ENCODE peak calls at places on chromosomes 13 and 19, in seven cellular contexts. O, B, W, E, A, V and G are unnamed samples. For H3K36me3, the result is how much of the 10 kb centered on the place peaks cover.

GRCh38 chr19:10501971-10502523 is 1.1 kb downstream of the KEAP1 start:
- DNase-seq in A (peak), V (peak), E (peak), O (peak), B (peak), W (peak), G (peak)

GRCh38 chr19:29795461-29795860 is 16.3 kb upstream of the CCNE1 start:
- DNase-seq in B (no peak), V (no peak), A (no peak), W (no peak), O (no peak), E (peak), G (no peak)

GRCh38 chr19:43777163-43777700 is 3.5 kb downstream of the KCNN4 start:
- DNase-seq in V (no peak), E (no peak), W (no peak), A (no peak), B (no peak), O (peak), G (no peak)

GRCh38 chr19:19741184-19741583 is 8.3 kb upstream of the ZNF14 start:
- DNase-seq in A (no peak), W (no peak), E (no peak), O (peak), B (no peak), V (no peak), G (no peak)

GRCh38 chr19:34888091-34888490 is 38.6 kb upstream of the ZNF30 start:
- DNase-seq in W (no peak), A (no peak), E (no peak), O (no peak), B (no peak), V (no peak), G (no peak)

GRCh38 chr19:33403221-33403972 is 29.9 kb downstream of the CEBPG start:
- DNase-seq in A (no peak), V (no peak), E (peak), O (no peak), W (peak), B (no peak), G (peak)

GRCh38 chr19:14135985-14136508 is 342 bp downstream of the ASF1B start:
- DNase-seq in V (no peak), B (no peak), O (no peak), A (no peak), W (no peak), E (no peak), G (no peak)

GRCh38 chr19:1874554-1875185 is 10.6 kb downstream of the ABHD17A start:
- DNase-seq in V (no peak), W (no peak), A (no peak), E (no peak), O (peak), B (no peak), G (no peak)

GRCh38 chr13:53018690-53019647 is 9.6 kb upstream of the OLFM4 start:
- DNase-seq in A (no peak), V (no peak), O (no peak), E (no peak), W (no peak), B (no peak), G (no peak)

DNA sequence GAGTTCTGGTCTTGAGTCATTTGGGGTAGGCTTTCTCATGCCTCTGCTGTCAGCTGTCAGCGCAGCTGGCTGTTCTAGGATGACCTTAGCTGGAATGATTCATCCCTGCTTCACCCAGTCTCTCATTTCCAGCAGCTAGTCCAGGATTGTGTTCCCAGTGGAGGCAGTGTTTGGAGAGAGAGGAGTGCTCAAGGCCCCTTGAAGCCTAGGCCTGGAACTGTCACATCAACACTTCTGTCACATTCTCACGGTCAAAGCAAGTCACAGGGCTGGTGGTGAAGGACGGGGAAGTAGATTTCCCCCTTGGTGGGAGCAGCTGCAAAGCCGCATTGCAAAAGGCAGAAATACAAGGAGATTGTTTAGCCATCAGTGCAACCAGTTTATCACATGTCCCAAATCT is 15.2 kb downstream of the TPT1 start:
- DNase-seq in B (no peak), O (no peak), E (no peak), W (no peak), A (peak), V (no peak), G (no peak)
- TF ChIP-seq CTCF in B (no peak), O (no peak), E (no peak), W (no peak), A (no peak), V (no peak), G (no peak)

DNA sequence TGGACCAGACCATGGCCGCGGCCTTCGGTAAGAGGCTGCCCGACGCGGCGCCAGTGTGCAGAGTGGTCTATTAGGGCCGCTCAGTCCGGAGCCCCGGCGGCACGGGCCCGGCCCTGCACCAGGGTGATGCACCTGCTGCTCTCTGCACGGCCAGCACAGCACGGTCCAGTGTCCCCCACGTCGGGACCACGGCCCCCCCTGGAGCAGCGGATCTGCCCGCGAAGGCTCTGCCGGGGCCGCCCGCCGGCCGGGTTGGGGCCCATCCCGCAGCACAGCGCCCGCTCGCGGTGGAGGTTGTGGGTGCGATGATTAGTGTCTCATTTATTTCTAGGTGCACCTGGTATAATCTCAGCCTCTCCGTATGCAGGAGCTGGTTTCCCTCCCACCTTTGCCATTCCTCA is 7.9 kb downstream of the PTBP1 start:
- DNase-seq in O (no peak), A (no peak), W (no peak), V (no peak), E (no peak), B (no peak), G (peak)
- H3K36me3 ChIP-seq in O (half or more), A (under half), W (half or more), V (under half), E (half or more), B (under half), G (half or more)

GRCh38 chr19:55624109-55625003 is at the start of gene ZNF784:
- DNase-seq in W (peak), E (peak), V (peak), B (peak), A (peak), O (peak), G (peak)

GRCh38 chr19:55622242-55622969 is 2.0 kb downstream of the ZNF784 start:
- DNase-seq in W (peak), B (no peak), E (no peak), O (no peak), V (no peak), A (no peak), G (peak)

GRCh38 chr19:55623130-55623868 is 1.1 kb downstream of the ZNF784 start:
- DNase-seq in A (no peak), B (no peak), E (no peak), O (no peak), W (no peak), V (no peak), G (no peak)

GRCh38 chr19:55626350-55626749 is 2.0 kb upstream of the ZNF784 start:
- DNase-seq in B (peak), V (no peak), O (no peak), W (no peak), A (no peak), E (no peak), G (no peak)

GRCh38 chr19:55625004-55625326 is 599 bp upstream of the ZNF784 start:
- DNase-seq in W (no peak), V (no peak), E (no peak), B (no peak), A (no peak), O (no peak), G (no peak)
- H3K27ac ChIP-seq in W (peak), V (no peak), E (peak), B (peak), A (peak), O (no peak), G (peak)

GRCh38 chr13:113041821-113042335 is 63.7 kb upstream of the F7 start:
- DNase-seq in B (no peak), V (no peak), W (no peak), E (no peak), O (no peak), A (no peak), G (no peak)

GRCh38 chr13:113042456-113042855 is 63.1 kb upstream of the F7 start:
- DNase-seq in A (no peak), W (no peak), V (no peak), E (no peak), O (no peak), B (no peak), G (no peak)

GRCh38 chr13:113041293-113041690 is 64.3 kb upstream of the F7 start:
- DNase-seq in V (no peak), O (no peak), A (no peak), E (no peak), W (no peak), B (no peak), G (no peak)

GRCh38 chr13:113040031-113040430 is 65.6 kb upstream of the F7 start:
- DNase-seq in O (no peak), E (no peak), A (no peak), B (no peak), V (no peak), W (no peak), G (no peak)

GRCh38 chr13:113040597-113041292 is 64.8 kb upstream of the F7 start:
- DNase-seq in B (no peak), O (no peak), A (no peak), E (no peak), W (no peak), V (no peak), G (no peak)
- TF ChIP-seq CTCF in B (no peak), O (no peak), A (no peak), E (no peak), W (no peak), V (no peak), G (no peak)

DNA sequence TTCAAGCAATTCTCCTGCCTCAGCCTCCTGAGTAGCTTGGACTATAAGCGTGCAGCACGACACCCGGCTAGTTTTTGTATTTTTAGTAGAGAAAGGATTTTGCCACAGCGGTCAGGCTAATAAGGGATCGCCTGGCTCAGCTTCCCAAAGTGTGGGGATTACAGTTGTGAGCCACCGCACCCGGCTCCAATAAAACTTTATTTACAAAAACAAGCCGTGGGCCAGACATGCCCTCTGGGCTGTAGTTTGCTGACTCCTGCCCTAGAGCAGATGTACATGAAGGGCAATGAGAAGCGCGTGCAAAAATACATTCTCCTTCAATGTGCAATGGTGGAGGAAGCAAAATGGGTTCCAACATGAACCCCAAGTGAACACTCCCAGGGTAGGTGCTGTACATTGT is 13.7 kb upstream of the MED26 start:
- DNase-seq in A (no peak), E (no peak), B (no peak), O (no peak), W (no peak), V (no peak), G (no peak)
- H3K36me3 ChIP-seq in A (under half), E (half or more), B (under half), O (half or more), W (half or more), V (under half), G (half or more)

GRCh38 chr13:69496951-69497350 is 610.7 kb upstream of the ATXN8OS start:
- DNase-seq in V (no peak), W (no peak), A (no peak), E (no peak), B (no peak), O (no peak), G (no peak)
- H3K27ac ChIP-seq in V (no peak), W (no peak), A (no peak), E (no peak), B (no peak), O (no peak), G (no peak)